ENCODE peak calls at places on chromosomes 13 and 19, in six cellular contexts. P, M, F, V, N and Q are unnamed samples.

GRCh38 chr13:106532111-106532929 is 3.1 kb downstream of the EFNB2 start:
- DNase-seq in P (peak), M (no peak), F (no peak), V (no peak), N (no peak), Q (no peak)

GRCh38 chr13:22187329-22187728 is 516.5 kb downstream of the FGF9 start:
- DNase-seq in P (no peak), M (no peak), F (no peak), V (no peak), N (no peak), Q (no peak)

GRCh38 chr13:63124863-63125262 is 1709.2 kb upstream of the PCDH20 start:
- DNase-seq in P (no peak), M (peak), F (peak), V (no peak), N (no peak), Q (no peak)

GRCh38 chr19:38949580-38950367 is 19.0 kb downstream of the MRPS12 start:
- DNase-seq in P (peak), M (peak), F (no peak), V (no peak), N (peak), Q (no peak)

GRCh38 chr13:79194272-79194671 is 211.8 kb downstream of the RBM26 start:
- DNase-seq in P (no peak), M (no peak), F (no peak), V (no peak), N (peak), Q (no peak)

GRCh38 chr13:87942204-87942603 is 271.0 kb downstream of the SLITRK5 start:
- DNase-seq in P (no peak), M (no peak), F (no peak), V (no peak), N (no peak), Q (no peak)

GRCh38 chr13:100828226-100828625 is 153.6 kb upstream of the TMTC4 start:
- DNase-seq in P (peak), M (no peak), F (peak), V (no peak), N (no peak), Q (peak)

GRCh38 chr19:518292-519231 is 11.3 kb downstream of the TPGS1 start:
- DNase-seq in P (no peak), M (no peak), F (no peak), V (no peak), N (peak), Q (peak)

GRCh38 chr19:44648536-44649370 is 5.0 kb downstream of the PVR start:
- DNase-seq in P (peak), M (no peak), F (no peak), V (no peak), N (no peak), Q (no peak)

GRCh38 chr13:34155931-34156607 is 338.1 kb downstream of the RFC3 start:
- DNase-seq in P (no peak), M (peak), F (no peak), V (no peak), N (no peak), Q (no peak)